ENCODE peak calls at places on chromosomes 13 and 19, in five cellular contexts. D, Y, N, E and O are unnamed samples.

GRCh38 chr13:99501952-99502310 is 659 bp downstream of the TM9SF2 start:
- DNase-seq in Y (no peak), N (peak; percentile 48), E (no peak), D (peak; percentile 18), O (no peak)

GRCh38 chr19:27776020-27776419 is 1436.9 kb downstream of the UQCRFS1 start:
- DNase-seq in N (no peak), D (peak; percentile 37), Y (no peak), E (no peak), O (peak; percentile 50)

GRCh38 chr13:50713849-50714248 is 129.6 kb downstream of the DLEU7 start:
- DNase-seq in Y (no peak), N (no peak), D (peak; percentile 45), E (no peak), O (no peak)

GRCh38 chr19:5354403-5354802 is 13.8 kb upstream of the PTPRS start:
- DNase-seq in D (no peak), Y (peak; percentile 39), N (no peak), E (no peak), O (no peak)

GRCh38 chr13:77693449-77693940 is 4.0 kb upstream of the SLAIN1 start:
- DNase-seq in D (no peak), E (no peak), N (no peak), Y (no peak), O (no peak)

GRCh38 chr13:63855457-63856118 is 2439.9 kb upstream of the PCDH20 start:
- DNase-seq in Y (no peak), E (no peak), D (no peak), N (no peak), O (no peak)

GRCh38 chr19:35037716-35038622 is 3.6 kb upstream of the HPN start:
- DNase-seq in E (no peak), D (no peak), Y (no peak), N (peak; percentile 57), O (no peak)

GRCh38 chr13:39676315-39676876 is 20.9 kb downstream of the COG6 start:
- DNase-seq in Y (peak; percentile 57), N (peak; percentile 55), E (no peak), D (peak; percentile 41), O (no peak)

GRCh38 chr19:10419646-10420443 is 493 bp upstream of the PDE4A start:
- DNase-seq in E (no peak), N (no peak), Y (peak; percentile 95), D (peak; percentile 97), O (no peak)

GRCh38 chr13:24183741-24184182 is 23.2 kb downstream of the SPATA13 start:
- DNase-seq in E (no peak), N (no peak), D (no peak), Y (no peak), O (no peak)

GRCh38 chr13:50425772-50426171 is 410.5 kb downstream of the KCNRG start:
- DNase-seq in N (no peak), D (peak; percentile 40), Y (no peak), E (no peak), O (no peak)

GRCh38 chr19:51107406-51108065 is 673 bp downstream of the CTU1 start:
- DNase-seq in Y (peak; percentile 68), D (peak; percentile 29), E (no peak), N (no peak), O (no peak)

GRCh38 chr13:95553614-95554385 is 1.3 kb downstream of the CLDN10 start:
- DNase-seq in N (no peak), Y (peak; percentile 55), E (peak; percentile 13), D (no peak), O (no peak)

GRCh38 chr19:39223703-39224279 is 19.7 kb upstream of the SYCN start:
- DNase-seq in D (no peak), E (no peak), N (peak; percentile 22), Y (peak; percentile 84), O (no peak)

GRCh38 chr13:24271611-24272451 is 37.5 kb upstream of the C1QTNF9 start:
- DNase-seq in E (peak; percentile 83), D (no peak), Y (peak; percentile 30), N (peak; percentile 60), O (peak; percentile 70)

GRCh38 chr13:51643882-51644281 is 59.6 kb downstream of the WDFY2 start:
- DNase-seq in N (peak; percentile 82), Y (no peak), D (no peak), E (no peak), O (no peak)

GRCh38 chr19:32550666-32551065 is 30.3 kb upstream of the PDCD5 start:
- DNase-seq in Y (no peak), E (no peak), N (no peak), D (no peak), O (no peak)

GRCh38 chr19:6014551-6015135 is 36.7 kb upstream of the RANBP3 start:
- DNase-seq in N (no peak), E (no peak), Y (no peak), D (no peak), O (no peak)

GRCh38 chr13:90696656-90697055 is 650.8 kb upstream of the MIR17HG start:
- DNase-seq in Y (no peak), D (no peak), E (no peak), N (no peak), O (no peak)

GRCh38 chr19:49953376-49953775 is 7.6 kb downstream of the SIGLEC11 start:
- DNase-seq in D (no peak), E (no peak), Y (no peak), N (no peak), O (no peak)

GRCh38 chr13:43787998-43788397 is 1.2 kb upstream of the ENOX1 start:
- DNase-seq in D (peak; percentile 11), E (no peak), Y (peak; percentile 42), N (peak; percentile 16), O (no peak)

GRCh38 chr13:42027286-42027685 is 21.2 kb upstream of the DGKH start:
- DNase-seq in Y (no peak), D (no peak), E (no peak), N (no peak), O (no peak)

GRCh38 chr19:38917921-38918491 is 6.0 kb upstream of the CCER2 start:
- DNase-seq in E (no peak), D (no peak), N (no peak), Y (peak; percentile 26), O (no peak)

GRCh38 chr13:89029062-89029461 is 1357.9 kb downstream of the SLITRK5 start:
- DNase-seq in Y (no peak), D (no peak), E (no peak), N (no peak), O (no peak)

GRCh38 chr19:51807111-51807701 is 12.2 kb downstream of the FPR3 start:
- DNase-seq in Y (no peak), E (no peak), N (no peak), D (no peak), O (no peak)

GRCh38 chr19:2240881-2241760 is 4.5 kb downstream of the SF3A2 start:
- DNase-seq in E (no peak), Y (no peak), D (no peak), N (no peak), O (no peak)

GRCh38 chr19:49677901-49678674 is 1.0 kb downstream of the PRMT1 start:
- DNase-seq in D (peak; percentile 85), N (peak; percentile 77), E (peak; percentile 72), Y (peak; percentile 95), O (peak; percentile 75)

GRCh38 chr13:108342369-108343289 is 73.1 kb downstream of the TNFSF13B start:
- DNase-seq in Y (peak; percentile 58), D (no peak), N (peak; percentile 6), E (no peak), O (no peak)

GRCh38 chr19:7018828-7019227 is 2.4 kb downstream of the MBD3L2B start:
- DNase-seq in D (no peak), Y (no peak), N (no peak), E (no peak), O (no peak)

GRCh38 chr13:59635591-59635990 is 528.1 kb downstream of the DIAPH3 start:
- DNase-seq in N (no peak), Y (no peak), E (no peak), D (no peak), O (no peak)

GRCh38 chr19:34368338-34368737 is 3.3 kb downstream of the GPI start:
- DNase-seq in E (no peak), D (no peak), N (no peak), Y (no peak), O (no peak)

GRCh38 chr13:35343417-35343816 is 133.1 kb downstream of the MAB21L1 start:
- DNase-seq in Y (no peak), N (no peak), D (no peak), E (no peak), O (no peak)

GRCh38 chr13:98370806-98371553 is 193.9 kb upstream of the RNF113B start:
- DNase-seq in D (no peak), Y (no peak), N (no peak), E (peak; percentile 47), O (peak; percentile 66)

GRCh38 chr13:40402931-40403412 is 263.5 kb downstream of the FOXO1 start:
- DNase-seq in D (no peak), Y (no peak), E (no peak), N (peak; percentile 91), O (no peak)

GRCh38 chr19:17118957-17119356 is 43.4 kb downstream of the MYO9B start:
- DNase-seq in Y (no peak), E (no peak), D (no peak), N (no peak), O (no peak)
- H3K4me1 ChIP-seq in Y (peaks cover 7% of the 10 kb centered on the region), E (no peaks in the 10 kb centered on the region), D (peaks cover 16% of the 10 kb centered on the region), N (no peaks in the 10 kb centered on the region), O (no peaks in the 10 kb centered on the region)

DNA sequence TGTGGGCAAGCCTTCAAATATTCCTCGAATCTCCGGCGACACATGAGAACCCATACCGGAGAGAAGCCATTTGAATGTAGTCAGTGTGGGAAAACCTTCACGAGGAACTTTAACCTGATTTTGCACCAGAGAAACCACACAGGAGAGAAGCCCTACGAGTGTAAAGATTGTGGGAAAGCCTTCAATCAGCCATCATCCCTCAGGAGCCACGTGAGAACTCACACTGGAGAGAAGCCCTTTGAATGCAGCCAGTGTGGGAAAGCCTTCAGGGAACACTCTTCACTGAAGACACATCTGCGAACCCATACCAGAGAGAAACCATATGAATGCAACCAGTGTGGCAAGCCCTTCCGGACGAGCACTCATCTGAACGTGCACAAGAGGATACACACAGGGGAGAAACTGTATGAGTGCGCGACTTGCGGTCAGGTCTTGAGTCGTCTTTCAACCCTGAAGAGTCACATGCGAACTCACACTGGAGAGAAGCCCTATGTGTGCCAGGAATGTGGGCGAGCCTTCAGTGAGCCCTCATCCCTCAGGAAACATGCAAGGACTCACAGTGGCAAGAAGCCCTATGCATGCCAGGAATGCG is 28.8 kb downstream of the ZNF333 start:
- DNase-seq in N (no peak), Y (no peak), E (no peak), D (no peak), O (no peak)
- H3K9me3 ChIP-seq in N (peaks cover 20% of the 10 kb centered on the region), Y (peaks cover 35% of the 10 kb centered on the region), E (peaks cover 90% of the 10 kb centered on the region), D (peaks cover 39% of the 10 kb centered on the region), O (peaks cover 42% of the 10 kb centered on the region)

GRCh38 chr19:4278926-4279529 is at the start of gene SHD:
- DNase-seq in E (no peak), Y (peak; percentile 66), N (no peak), D (no peak), O (no peak)
- H3K27ac ChIP-seq in E (no peak within 1 kb of the TSS), Y (no peak within 1 kb of the TSS), N (no peak within 1 kb of the TSS), D (no peak within 1 kb of the TSS), O (peak within 1 kb of the TSS; percentile 87)

DNA sequence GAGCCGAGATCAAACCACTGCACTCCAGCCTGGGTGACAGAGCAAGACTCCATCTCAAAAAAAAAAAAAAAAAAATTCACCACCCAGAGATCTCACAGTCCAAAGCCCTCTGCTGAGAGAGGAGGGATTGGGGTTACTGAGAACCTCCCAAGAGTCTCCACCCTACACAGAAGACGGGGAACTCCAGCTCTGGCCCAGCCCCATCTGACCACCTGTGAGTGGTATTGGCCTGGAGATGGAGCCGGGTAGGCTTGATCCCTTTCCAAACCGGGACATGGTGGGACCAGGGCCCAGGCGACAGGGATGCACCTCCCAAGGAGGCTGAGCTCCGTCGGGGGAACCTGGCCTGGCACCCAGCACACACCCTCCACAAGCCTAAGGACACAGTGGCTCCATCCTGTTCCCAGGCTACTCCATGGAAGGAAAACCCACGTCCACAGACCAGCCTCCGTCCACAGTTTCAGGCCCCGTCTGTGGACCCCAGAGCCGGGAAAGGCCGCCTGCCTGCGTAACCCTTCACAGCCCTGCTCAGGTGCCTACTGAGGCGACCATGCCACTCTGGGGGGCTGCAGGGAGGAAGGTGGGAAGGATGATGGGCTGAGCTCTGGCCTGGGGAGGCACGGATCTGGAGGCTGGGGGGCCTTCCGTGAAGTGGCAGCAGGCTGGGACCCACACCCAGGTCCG is 1.8 kb downstream of the TMEM259 start:
- DNase-seq in N (no peak), E (peak; percentile 15), Y (no peak), D (no peak), O (no peak)
- H3K4me1 ChIP-seq in N (peaks cover 40% of the 10 kb centered on the region), E (peaks cover 53% of the 10 kb centered on the region), Y (peaks cover 21% of the 10 kb centered on the region), D (peaks cover 51% of the 10 kb centered on the region), O (peaks cover 76% of the 10 kb centered on the region)